ENCODE peak calls at places on chromosome 12, in eight cellular contexts. One of them, this sample, is unnamed.

GRCh38 chr12:106144847-106145246 is 6.1 kb upstream of the NUAK1 start:
- DNase-seq in psoas muscle: no peak
- DNase-seq in WERI-Rb-1: no peak
- DNase-seq in IMR-90: peak; percentile 62
- DNase-seq in left lung: no peak
- DNase-seq in thyroid gland: no peak
- DNase-seq in CD8-positive, alpha-beta memory T cell: no peak
- DNase-seq in breast epithelium: no peak
- DNase-seq in this sample: no peak

GRCh38 chr12:124045671-124046070 is 72.7 kb downstream of the ZNF664 start:
- DNase-seq in WERI-Rb-1: no peak
- DNase-seq in psoas muscle: no peak
- DNase-seq in left lung: no peak
- DNase-seq in breast epithelium: no peak
- DNase-seq in thyroid gland: peak; percentile 60
- DNase-seq in CD8-positive, alpha-beta memory T cell: no peak
- DNase-seq in IMR-90: no peak
- DNase-seq in this sample: no peak

GRCh38 chr12:40216516-40217288 is 8.1 kb upstream of the LRRK2 start:
- DNase-seq in WERI-Rb-1: no peak
- DNase-seq in thyroid gland: peak; percentile 7
- DNase-seq in IMR-90: no peak
- DNase-seq in breast epithelium: no peak
- DNase-seq in CD8-positive, alpha-beta memory T cell: no peak
- DNase-seq in psoas muscle: no peak
- DNase-seq in left lung: no peak
- DNase-seq in this sample: no peak

GRCh38 chr12:46267618-46268348 is 1.1 kb downstream of the SLC38A1 start:
- DNase-seq in thyroid gland: peak; percentile 29
- DNase-seq in IMR-90: peak; percentile 24
- DNase-seq in psoas muscle: peak; percentile 19
- DNase-seq in breast epithelium: no peak
- DNase-seq in left lung: no peak
- DNase-seq in WERI-Rb-1: no peak
- DNase-seq in CD8-positive, alpha-beta memory T cell: peak; percentile 4
- DNase-seq in this sample: no peak

GRCh38 chr12:121217761-121218160 is 7.8 kb downstream of the P2RX4 start:
- DNase-seq in left lung: no peak
- DNase-seq in WERI-Rb-1: no peak
- DNase-seq in psoas muscle: no peak
- DNase-seq in IMR-90: no peak
- DNase-seq in breast epithelium: no peak
- DNase-seq in thyroid gland: no peak
- DNase-seq in CD8-positive, alpha-beta memory T cell: no peak
- DNase-seq in this sample: no peak

GRCh38 chr12:4214912-4215861 is 58.4 kb upstream of the CCND2 start:
- DNase-seq in CD8-positive, alpha-beta memory T cell: peak; percentile 4
- DNase-seq in IMR-90: no peak
- DNase-seq in left lung: peak; percentile 86
- DNase-seq in thyroid gland: peak; percentile 18
- DNase-seq in psoas muscle: peak; percentile 52
- DNase-seq in WERI-Rb-1: no peak
- DNase-seq in breast epithelium: no peak
- DNase-seq in this sample: peak; percentile 80

GRCh38 chr12:104604070-104604994 is 147.6 kb downstream of the CHST11 start:
- DNase-seq in breast epithelium: no peak
- DNase-seq in IMR-90: peak; percentile 96
- DNase-seq in psoas muscle: peak; percentile 70
- DNase-seq in WERI-Rb-1: no peak
- DNase-seq in left lung: peak; percentile 89
- DNase-seq in CD8-positive, alpha-beta memory T cell: peak; percentile 4
- DNase-seq in thyroid gland: peak; percentile 50
- DNase-seq in this sample: peak; percentile 70

GRCh38 chr12:70007687-70008086 is 182.7 kb downstream of the MYRFL start:
- DNase-seq in CD8-positive, alpha-beta memory T cell: no peak
- DNase-seq in breast epithelium: no peak
- DNase-seq in thyroid gland: no peak
- DNase-seq in WERI-Rb-1: no peak
- DNase-seq in psoas muscle: no peak
- DNase-seq in IMR-90: no peak
- DNase-seq in left lung: no peak
- DNase-seq in this sample: no peak

GRCh38 chr12:89538902-89539301 is 13.1 kb upstream of the POC1B start:
- DNase-seq in CD8-positive, alpha-beta memory T cell: no peak
- DNase-seq in breast epithelium: no peak
- DNase-seq in WERI-Rb-1: no peak
- DNase-seq in left lung: no peak
- DNase-seq in thyroid gland: no peak
- DNase-seq in IMR-90: no peak
- DNase-seq in psoas muscle: no peak
- DNase-seq in this sample: no peak

GRCh38 chr12:49294086-49294803 is 702 bp upstream of the PRPH start:
- DNase-seq in left lung: no peak
- DNase-seq in CD8-positive, alpha-beta memory T cell: no peak
- DNase-seq in thyroid gland: no peak
- DNase-seq in breast epithelium: no peak
- DNase-seq in WERI-Rb-1: no peak
- DNase-seq in psoas muscle: no peak
- DNase-seq in IMR-90: no peak
- DNase-seq in this sample: no peak

GRCh38 chr12:104350211-104350908 is 46.8 kb downstream of the EID3 start:
- DNase-seq in IMR-90: no peak
- DNase-seq in thyroid gland: no peak
- DNase-seq in breast epithelium: no peak
- DNase-seq in CD8-positive, alpha-beta memory T cell: no peak
- DNase-seq in WERI-Rb-1: no peak
- DNase-seq in psoas muscle: no peak
- DNase-seq in left lung: no peak
- DNase-seq in this sample: no peak

GRCh38 chr12:123089631-123090353 is 61.1 kb downstream of the PITPNM2 start:
- DNase-seq in CD8-positive, alpha-beta memory T cell: no peak
- DNase-seq in psoas muscle: no peak
- DNase-seq in left lung: no peak
- DNase-seq in IMR-90: peak; percentile 99
- DNase-seq in WERI-Rb-1: no peak
- DNase-seq in breast epithelium: no peak
- DNase-seq in thyroid gland: no peak
- DNase-seq in this sample: no peak

GRCh38 chr12:44874981-44875416 is 1.1 kb downstream of the NELL2 start:
- DNase-seq in IMR-90: no peak
- DNase-seq in CD8-positive, alpha-beta memory T cell: peak; percentile 10
- DNase-seq in thyroid gland: peak; percentile 2
- DNase-seq in WERI-Rb-1: peak; percentile 23
- DNase-seq in left lung: no peak
- DNase-seq in breast epithelium: no peak
- DNase-seq in psoas muscle: no peak
- DNase-seq in this sample: no peak

GRCh38 chr12:107449891-107450290 is 235.7 kb upstream of the PWP1 start:
- DNase-seq in breast epithelium: no peak
- DNase-seq in CD8-positive, alpha-beta memory T cell: no peak
- DNase-seq in IMR-90: peak; percentile 54
- DNase-seq in psoas muscle: no peak
- DNase-seq in thyroid gland: no peak
- DNase-seq in left lung: no peak
- DNase-seq in WERI-Rb-1: no peak
- DNase-seq in this sample: no peak

GRCh38 chr12:48351022-48351708 is 446 bp upstream of the ZNF641 start:
- DNase-seq in IMR-90: peak; percentile 59
- DNase-seq in psoas muscle: peak; percentile 84
- DNase-seq in CD8-positive, alpha-beta memory T cell: no peak
- DNase-seq in WERI-Rb-1: no peak
- DNase-seq in breast epithelium: peak; percentile 63
- DNase-seq in thyroid gland: peak; percentile 82
- DNase-seq in left lung: peak; percentile 79
- DNase-seq in this sample: peak; percentile 18

DNA sequence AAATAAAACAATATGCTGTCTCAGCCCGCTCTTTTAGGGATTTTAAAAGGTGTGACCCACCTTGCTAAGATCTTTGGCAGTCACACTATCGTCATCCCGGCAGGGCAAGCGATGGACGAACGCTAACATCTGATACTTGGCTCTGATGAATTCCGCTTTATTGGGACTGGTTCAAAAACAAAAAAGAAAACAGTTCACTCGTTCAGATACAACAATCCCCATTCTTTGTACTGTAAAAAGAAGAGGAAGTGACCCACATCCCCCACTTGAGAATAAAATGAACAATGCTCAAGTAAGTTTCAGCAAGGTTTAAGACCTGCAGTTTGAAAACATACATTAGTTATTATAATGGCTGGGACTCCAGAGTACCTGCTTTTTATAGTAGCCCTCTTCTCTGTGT is 7.3 kb downstream of the GIT2 start:
- DNase-seq in thyroid gland: no peak
- DNase-seq in CD8-positive, alpha-beta memory T cell: no peak
- DNase-seq in breast epithelium: no peak
- DNase-seq in IMR-90: no peak
- DNase-seq in left lung: no peak
- DNase-seq in psoas muscle: no peak
- DNase-seq in WERI-Rb-1: no peak
- DNase-seq in this sample: no peak
- H3K36me3 ChIP-seq in thyroid gland: peaks cover 9% of the 10 kb centered on the region
- H3K36me3 ChIP-seq in CD8-positive, alpha-beta memory T cell: peaks cover 36% of the 10 kb centered on the region
- H3K36me3 ChIP-seq in breast epithelium: peaks cover 8% of the 10 kb centered on the region
- H3K36me3 ChIP-seq in IMR-90: peaks cover 20% of the 10 kb centered on the region
- H3K36me3 ChIP-seq in left lung: peaks cover 77% of the 10 kb centered on the region
- H3K36me3 ChIP-seq in psoas muscle: no peaks in the 10 kb centered on the region
- H3K36me3 ChIP-seq in WERI-Rb-1: peaks cover 47% of the 10 kb centered on the region
- H3K36me3 ChIP-seq in this sample: peaks cover 59% of the 10 kb centered on the region

GRCh38 chr12:9071518-9071917 is 44.2 kb downstream of the A2M start:
- DNase-seq in psoas muscle: no peak
- DNase-seq in WERI-Rb-1: no peak
- DNase-seq in CD8-positive, alpha-beta memory T cell: no peak
- DNase-seq in breast epithelium: no peak
- DNase-seq in thyroid gland: no peak
- DNase-seq in IMR-90: no peak
- DNase-seq in left lung: no peak
- DNase-seq in this sample: no peak

GRCh38 chr12:9070351-9070750 is 45.4 kb downstream of the A2M start:
- DNase-seq in psoas muscle: no peak
- DNase-seq in WERI-Rb-1: no peak
- DNase-seq in CD8-positive, alpha-beta memory T cell: no peak
- DNase-seq in left lung: no peak
- DNase-seq in thyroid gland: no peak
- DNase-seq in IMR-90: no peak
- DNase-seq in breast epithelium: no peak
- DNase-seq in this sample: no peak

GRCh38 chr12:9073077-9073476 is 42.6 kb downstream of the A2M start:
- DNase-seq in left lung: no peak
- DNase-seq in psoas muscle: no peak
- DNase-seq in IMR-90: no peak
- DNase-seq in breast epithelium: no peak
- DNase-seq in thyroid gland: no peak
- DNase-seq in WERI-Rb-1: no peak
- DNase-seq in CD8-positive, alpha-beta memory T cell: no peak
- DNase-seq in this sample: no peak

GRCh38 chr12:9072481-9073038 is 43.2 kb downstream of the A2M start:
- DNase-seq in thyroid gland: no peak
- DNase-seq in left lung: no peak
- DNase-seq in psoas muscle: no peak
- DNase-seq in CD8-positive, alpha-beta memory T cell: no peak
- DNase-seq in breast epithelium: no peak
- DNase-seq in WERI-Rb-1: no peak
- DNase-seq in IMR-90: no peak
- DNase-seq in this sample: no peak

DNA sequence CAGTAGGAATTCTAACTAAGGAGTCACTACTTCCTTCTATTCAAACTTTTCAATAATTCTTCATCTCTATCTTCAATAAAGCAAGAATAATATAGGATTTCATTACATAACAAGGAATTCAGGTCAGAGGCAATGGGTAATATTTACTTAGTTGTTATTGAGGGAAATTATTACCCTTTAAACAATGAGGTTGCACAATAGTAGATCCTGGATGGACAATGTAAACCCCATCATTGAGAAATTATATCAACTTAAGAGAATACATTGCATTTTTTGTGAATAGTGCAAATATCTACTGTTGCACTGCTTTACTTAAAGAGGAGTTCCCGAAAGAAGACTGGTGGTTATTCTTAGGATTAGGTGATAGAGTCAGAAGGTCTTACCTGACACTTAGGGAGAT is 43.7 kb downstream of the A2M start:
- DNase-seq in IMR-90: no peak
- DNase-seq in left lung: no peak
- DNase-seq in breast epithelium: no peak
- DNase-seq in psoas muscle: no peak
- DNase-seq in CD8-positive, alpha-beta memory T cell: no peak
- DNase-seq in WERI-Rb-1: no peak
- DNase-seq in thyroid gland: no peak
- DNase-seq in this sample: no peak
- H3K36me3 ChIP-seq in IMR-90: peaks cover 7% of the 10 kb centered on the region
- H3K36me3 ChIP-seq in left lung: peaks cover 85% of the 10 kb centered on the region
- H3K36me3 ChIP-seq in breast epithelium: peaks cover 16% of the 10 kb centered on the region
- H3K36me3 ChIP-seq in psoas muscle: peaks cover 5% of the 10 kb centered on the region
- H3K36me3 ChIP-seq in CD8-positive, alpha-beta memory T cell: no peaks in the 10 kb centered on the region
- H3K36me3 ChIP-seq in WERI-Rb-1: no peaks in the 10 kb centered on the region
- H3K36me3 ChIP-seq in thyroid gland: peaks cover 33% of the 10 kb centered on the region
- H3K36me3 ChIP-seq in this sample: peaks cover 89% of the 10 kb centered on the region

GRCh38 chr12:6653342-6653741 is 6.1 kb upstream of the ACRBP start:
- DNase-seq in CD8-positive, alpha-beta memory T cell: no peak
- DNase-seq in left lung: no peak
- DNase-seq in psoas muscle: no peak
- DNase-seq in IMR-90: no peak
- DNase-seq in thyroid gland: no peak
- DNase-seq in WERI-Rb-1: no peak
- DNase-seq in breast epithelium: no peak
- DNase-seq in this sample: no peak
- H3K36me3 ChIP-seq in CD8-positive, alpha-beta memory T cell: peaks cover 48% of the 10 kb centered on the region
- H3K36me3 ChIP-seq in left lung: peaks cover 97% of the 10 kb centered on the region
- H3K36me3 ChIP-seq in psoas muscle: peaks cover 4% of the 10 kb centered on the region
- H3K36me3 ChIP-seq in IMR-90: peaks cover 47% of the 10 kb centered on the region
- H3K36me3 ChIP-seq in thyroid gland: peaks cover 60% of the 10 kb centered on the region
- H3K36me3 ChIP-seq in WERI-Rb-1: peaks cover 56% of the 10 kb centered on the region
- H3K36me3 ChIP-seq in breast epithelium: peaks cover 17% of the 10 kb centered on the region
- H3K36me3 ChIP-seq in this sample: peaks cover 84% of the 10 kb centered on the region

DNA sequence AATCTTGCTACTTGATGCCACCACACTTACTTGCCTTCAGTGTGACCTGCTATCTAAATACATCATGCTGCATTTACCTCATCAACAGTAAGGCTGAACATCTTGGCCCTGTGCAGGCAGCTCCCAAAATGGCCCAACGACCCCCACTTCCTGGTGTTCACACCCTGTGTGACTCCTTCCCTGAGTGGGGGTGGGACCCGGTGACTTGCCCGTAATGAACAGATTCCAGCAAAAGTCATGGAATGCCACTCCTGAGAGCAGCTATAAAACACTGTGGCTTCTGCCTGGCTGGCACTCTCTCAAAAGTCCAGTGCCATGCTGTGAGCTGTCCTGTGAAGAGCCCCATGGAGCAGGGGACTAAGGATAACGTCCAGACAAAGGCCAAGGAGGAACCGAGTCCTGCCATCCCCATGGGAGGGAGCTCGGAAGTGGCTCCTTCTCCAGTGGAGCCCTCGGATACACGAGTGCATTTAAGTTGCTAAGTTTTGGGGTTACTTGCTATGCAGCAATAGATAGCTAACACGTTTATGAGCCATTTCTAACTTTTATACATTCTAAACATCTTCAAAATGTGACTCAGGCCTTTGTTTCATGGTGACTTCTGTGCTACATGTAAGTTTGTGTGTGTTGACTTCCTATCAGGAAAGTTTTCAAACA is 33.0 kb downstream of the P2RX2 start:
- DNase-seq in CD8-positive, alpha-beta memory T cell: no peak
- DNase-seq in left lung: no peak
- DNase-seq in thyroid gland: no peak
- DNase-seq in psoas muscle: no peak
- DNase-seq in WERI-Rb-1: no peak
- DNase-seq in breast epithelium: no peak
- DNase-seq in IMR-90: no peak
- DNase-seq in this sample: no peak
- H3K36me3 ChIP-seq in CD8-positive, alpha-beta memory T cell: peaks cover 12% of the 10 kb centered on the region
- H3K36me3 ChIP-seq in left lung: peaks cover 88% of the 10 kb centered on the region
- H3K36me3 ChIP-seq in thyroid gland: peaks cover 25% of the 10 kb centered on the region
- H3K36me3 ChIP-seq in psoas muscle: peaks cover 2% of the 10 kb centered on the region
- H3K36me3 ChIP-seq in WERI-Rb-1: peaks cover 95% of the 10 kb centered on the region
- H3K36me3 ChIP-seq in breast epithelium: peaks cover 6% of the 10 kb centered on the region
- H3K36me3 ChIP-seq in IMR-90: peaks cover 21% of the 10 kb centered on the region
- H3K36me3 ChIP-seq in this sample: peaks cover 38% of the 10 kb centered on the region